ENCODE peak calls at places on chromosomes 6 and 20, in four cellular contexts. A, I, W and J are unnamed samples.

GRCh38 chr6:44531447-44532015 is 144.0 kb downstream of the CDC5L start:
- DNase-seq in A (no peak), I (no peak), W (no peak), J (peak)

GRCh38 chr20:39268566-39268965 is 306.4 kb downstream of the DHX35 start:
- DNase-seq in A (no peak), I (no peak), W (no peak), J (no peak)

GRCh38 chr6:35327349-35328027 is 14.9 kb upstream of the PPARD start:
- DNase-seq in A (peak), I (no peak), W (peak), J (no peak)

GRCh38 chr20:61096463-61096862 is 155.6 kb upstream of the CDH4 start:
- DNase-seq in A (no peak), I (no peak), W (no peak), J (no peak)

GRCh38 chr20:31867011-31867410 is 3.3 kb downstream of the DUSP15 start:
- DNase-seq in A (no peak), I (no peak), W (no peak), J (no peak)

GRCh38 chr6:88301888-88302768 is 136.0 kb upstream of the CNR1 start:
- DNase-seq in A (no peak), I (no peak), W (no peak), J (no peak)

GRCh38 chr6:110545081-110545872 is 68.9 kb upstream of the SLC22A16 start:
- DNase-seq in A (no peak), I (no peak), W (no peak), J (no peak)

GRCh38 chr20:22584630-22584921 is 204 bp upstream of the FOXA2 start:
- DNase-seq in A (peak), I (no peak), W (no peak), J (no peak)

GRCh38 chr6:19712998-19713397 is 124.2 kb upstream of the ID4 start:
- DNase-seq in A (no peak), I (no peak), W (no peak), J (no peak)

GRCh38 chr6:25263602-25264001 is 15.6 kb upstream of the CARMIL1 start:
- DNase-seq in A (no peak), I (no peak), W (no peak), J (no peak)

GRCh38 chr20:62104791-62105345 is 17.4 kb upstream of the LSM14B start:
- DNase-seq in A (no peak), I (no peak), W (no peak), J (no peak)

GRCh38 chr6:56819604-56820003 is 135.3 kb upstream of the BEND6 start:
- DNase-seq in A (no peak), I (no peak), W (no peak), J (no peak)

GRCh38 chr20:49276201-49276894 is 1.5 kb downstream of the ZNFX1 start:
- DNase-seq in A (no peak), I (no peak), W (peak), J (peak)

GRCh38 chr6:147448775-147449174 is 59.7 kb upstream of the SAMD5 start:
- DNase-seq in A (no peak), I (no peak), W (no peak), J (no peak)

GRCh38 chr20:56433221-56433879 is 21.3 kb downstream of the CASS4 start:
- DNase-seq in A (no peak), I (peak), W (no peak), J (no peak)

GRCh38 chr6:144334150-144334708 is 49.1 kb downstream of the UTRN start:
- DNase-seq in A (peak), I (no peak), W (peak), J (no peak)

GRCh38 chr6:144330017-144330416 is 44.9 kb downstream of the UTRN start:
- DNase-seq in A (no peak), I (no peak), W (no peak), J (no peak)

GRCh38 chr6:144331610-144332009 is 46.5 kb downstream of the UTRN start:
- DNase-seq in A (no peak), I (no peak), W (no peak), J (no peak)

GRCh38 chr6:144330588-144330987 is 45.5 kb downstream of the UTRN start:
- DNase-seq in A (peak), I (no peak), W (no peak), J (no peak)

GRCh38 chr6:144332177-144332576 is 47.0 kb downstream of the UTRN start:
- DNase-seq in A (no peak), I (no peak), W (no peak), J (no peak)
- H3K27ac ChIP-seq in A (no peak), I (no peak), W (no peak), J (no peak)

GRCh38 chr6:31652925-31653724 is 664 bp upstream of the BAG6 start:
- DNase-seq in A (peak), I (peak), W (no peak), J (peak)
- TF ChIP-seq CTCF in A (no peak), I (peak), W (no peak), J (no peak)

DNA sequence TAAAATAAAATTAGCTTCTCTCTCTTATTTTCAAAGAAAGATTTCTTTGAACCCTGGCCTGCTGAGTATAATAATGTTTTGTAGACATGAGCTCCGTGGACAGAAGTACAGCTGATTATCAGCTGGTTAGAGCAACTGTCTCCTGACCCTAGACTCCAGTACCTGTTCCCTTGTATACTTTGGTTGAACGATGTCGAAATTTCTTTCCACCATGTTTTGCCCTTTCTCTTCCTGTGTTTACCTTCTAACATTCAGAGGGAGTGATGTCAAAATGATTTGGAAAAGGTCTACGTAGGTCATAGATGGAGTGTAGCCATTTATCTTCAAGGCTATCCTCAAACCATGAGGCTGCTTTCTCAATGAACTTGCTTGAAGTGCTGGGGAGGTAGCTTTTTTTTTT is 16.8 kb upstream of the ADTRP start:
- DNase-seq in A (no peak), I (no peak), W (no peak), J (no peak)
- H3K4me3 ChIP-seq in A (no peak), I (no peak), W (no peak), J (no peak)

DNA sequence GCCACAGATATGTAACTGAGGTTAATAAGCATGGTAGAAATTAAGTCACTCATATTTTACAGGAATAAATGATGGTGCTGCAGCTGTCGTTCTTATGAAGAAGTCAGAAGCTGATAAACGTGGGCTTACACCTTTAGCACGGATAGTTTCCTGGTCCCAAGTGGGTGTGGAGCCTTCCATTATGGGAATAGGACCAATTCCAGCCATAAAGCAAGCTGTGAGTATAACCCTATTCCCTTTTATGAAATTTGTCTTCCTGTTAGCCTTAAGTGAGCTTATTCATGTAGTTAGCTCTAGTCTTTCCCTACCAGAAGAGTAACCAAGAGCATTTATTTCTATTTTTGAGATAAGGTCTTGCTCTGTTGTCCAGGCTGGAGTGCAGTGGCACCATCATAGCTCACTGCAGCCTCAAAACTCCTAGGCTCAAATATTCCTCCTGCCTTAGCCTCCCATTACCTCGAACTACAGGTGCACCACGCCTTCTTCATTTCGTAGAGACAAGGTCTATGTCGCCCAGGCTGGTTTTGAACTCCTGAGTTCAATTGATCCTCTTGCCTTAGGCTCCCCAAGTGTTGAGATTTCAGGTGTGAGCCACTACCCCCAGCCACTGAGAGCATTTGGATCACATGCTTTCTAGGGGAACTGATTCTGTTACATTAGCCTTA is 12.0 kb downstream of the TCP1 start:
- DNase-seq in A (no peak), I (no peak), W (no peak), J (no peak)
- H3K27ac ChIP-seq in A (no peak), I (no peak), W (no peak), J (no peak)

GRCh38 chr6:130047440-130047995 is 29.1 kb downstream of the L3MBTL3 start:
- DNase-seq in A (no peak), I (no peak), W (no peak), J (no peak)
- TF ChIP-seq CTCF in A (no peak), I (peak), W (no peak), J (no peak)

DNA sequence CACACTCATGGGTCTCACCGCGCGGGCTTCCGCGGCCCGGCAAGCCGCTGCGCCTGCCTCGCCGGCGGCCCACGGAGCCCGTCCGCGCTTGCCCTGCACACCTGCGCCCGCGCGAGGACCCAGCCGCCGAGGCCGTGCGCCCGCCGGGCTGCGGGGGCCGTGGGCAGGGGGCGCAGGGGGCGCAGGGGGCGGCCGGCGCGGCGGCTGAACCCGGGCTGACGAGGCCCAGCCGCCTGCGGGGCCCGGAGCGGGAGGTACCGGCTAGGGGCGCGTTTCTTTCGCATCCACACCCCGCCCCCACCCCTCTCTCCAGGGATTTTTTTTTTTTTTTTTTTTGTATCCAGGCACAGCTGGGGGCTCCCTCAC is 43.8 kb upstream of the OSTM1 start:
- DNase-seq in A (no peak), I (no peak), W (no peak), J (no peak)
- H3K4me3 ChIP-seq in A (peak), I (peak), W (peak), J (peak)